ENCODE peak calls at places on chromosome X, in seven cellular contexts. One of them, this sample, is unnamed.
A peak's percentile ranks its signal among the peaks of the same experiment; 100 is the strongest.

GRCh38 chrX:29652484-29652883 is 562.9 kb upstream of the MAGEB2 start:
- DNase-seq in H9: no peak
- DNase-seq in IMR-90: peak; percentile 82
- DNase-seq in H1: no peak
- DNase-seq in mesendoderm: peak; percentile 0
- DNase-seq in neuronal stem cell: no peak
- DNase-seq in mesenchymal stem cell: peak; percentile 37
- DNase-seq in this sample: no peak

GRCh38 chrX:48598645-48599044 is 1.4 kb downstream of the WDR13 start:
- DNase-seq in H9: no peak
- DNase-seq in IMR-90: no peak
- DNase-seq in H1: no peak
- DNase-seq in mesendoderm: no peak
- DNase-seq in neuronal stem cell: no peak
- DNase-seq in mesenchymal stem cell: no peak
- DNase-seq in this sample: no peak

GRCh38 chrX:16476692-16477091 is 173.3 kb upstream of the S100G start:
- DNase-seq in H9: no peak
- DNase-seq in IMR-90: no peak
- DNase-seq in H1: no peak
- DNase-seq in mesendoderm: no peak
- DNase-seq in neuronal stem cell: no peak
- DNase-seq in mesenchymal stem cell: no peak
- DNase-seq in this sample: no peak

GRCh38 chrX:37357436-37357835 is 8.3 kb downstream of the PRRG1 start:
- DNase-seq in H9: no peak
- DNase-seq in IMR-90: no peak
- DNase-seq in H1: no peak
- DNase-seq in mesendoderm: no peak
- DNase-seq in neuronal stem cell: no peak
- DNase-seq in mesenchymal stem cell: no peak
- DNase-seq in this sample: no peak

GRCh38 chrX:104750146-104750699 is 184.2 kb downstream of the IL1RAPL2 start:
- DNase-seq in H9: no peak
- DNase-seq in IMR-90: no peak
- DNase-seq in H1: no peak
- DNase-seq in mesendoderm: no peak
- DNase-seq in neuronal stem cell: no peak
- DNase-seq in mesenchymal stem cell: no peak
- DNase-seq in this sample: no peak

GRCh38 chrX:22742174-22742573 is 257.6 kb upstream of the DDX53 start:
- DNase-seq in H9: no peak
- DNase-seq in IMR-90: peak; percentile 81
- DNase-seq in H1: no peak
- DNase-seq in mesendoderm: no peak
- DNase-seq in neuronal stem cell: no peak
- DNase-seq in mesenchymal stem cell: peak; percentile 87
- DNase-seq in this sample: no peak

GRCh38 chrX:75609361-75609760 is 86.5 kb upstream of the ZDHHC15 start:
- DNase-seq in H9: peak; percentile 24
- DNase-seq in IMR-90: no peak
- DNase-seq in H1: no peak
- DNase-seq in mesendoderm: no peak
- DNase-seq in neuronal stem cell: no peak
- DNase-seq in mesenchymal stem cell: no peak
- DNase-seq in this sample: no peak

GRCh38 chrX:103063918-103064434 is at the start of gene BEX1:
- DNase-seq in H9: peak; percentile 83
- DNase-seq in IMR-90: no peak
- DNase-seq in H1: peak; percentile 31
- DNase-seq in mesendoderm: peak; percentile 76
- DNase-seq in neuronal stem cell: peak; percentile 43
- DNase-seq in mesenchymal stem cell: peak; percentile 0
- DNase-seq in this sample: no peak

GRCh38 chrX:129058405-129058804 is 464.9 kb downstream of the SMARCA1 start:
- DNase-seq in H9: no peak
- DNase-seq in IMR-90: no peak
- DNase-seq in H1: no peak
- DNase-seq in mesendoderm: no peak
- DNase-seq in neuronal stem cell: no peak
- DNase-seq in mesenchymal stem cell: peak; percentile 51
- DNase-seq in this sample: no peak

GRCh38 chrX:135411893-135412292 is 9.9 kb upstream of the SMIM10L2A start:
- DNase-seq in H9: no peak
- DNase-seq in IMR-90: peak; percentile 59
- DNase-seq in H1: no peak
- DNase-seq in mesendoderm: no peak
- DNase-seq in neuronal stem cell: no peak
- DNase-seq in mesenchymal stem cell: peak; percentile 21
- DNase-seq in this sample: no peak

GRCh38 chrX:72230290-72230689 is 8.5 kb downstream of the ERCC6L start:
- DNase-seq in H9: no peak
- DNase-seq in IMR-90: no peak
- DNase-seq in H1: no peak
- DNase-seq in mesendoderm: no peak
- DNase-seq in neuronal stem cell: no peak
- DNase-seq in mesenchymal stem cell: no peak
- DNase-seq in this sample: no peak

GRCh38 chrX:77003956-77004355 is 443.2 kb upstream of the FGF16 start:
- DNase-seq in H9: no peak
- DNase-seq in IMR-90: no peak
- DNase-seq in H1: no peak
- DNase-seq in mesendoderm: no peak
- DNase-seq in neuronal stem cell: no peak
- DNase-seq in mesenchymal stem cell: no peak
- DNase-seq in this sample: no peak

GRCh38 chrX:130162094-130162493 is 3.5 kb downstream of the AIFM1 start:
- DNase-seq in H9: no peak
- DNase-seq in IMR-90: no peak
- DNase-seq in H1: no peak
- DNase-seq in mesendoderm: no peak
- DNase-seq in neuronal stem cell: no peak
- DNase-seq in mesenchymal stem cell: no peak
- DNase-seq in this sample: no peak

GRCh38 chrX:110745288-110745687 is 50.3 kb downstream of the CHRDL1 start:
- DNase-seq in H9: no peak
- DNase-seq in IMR-90: no peak
- DNase-seq in H1: no peak
- DNase-seq in mesendoderm: no peak
- DNase-seq in neuronal stem cell: no peak
- DNase-seq in mesenchymal stem cell: no peak
- DNase-seq in this sample: no peak

GRCh38 chrX:119688856-119689455 is 4.0 kb downstream of the SEPTIN6 start:
- DNase-seq in H9: no peak
- DNase-seq in IMR-90: no peak
- DNase-seq in H1: no peak
- DNase-seq in mesendoderm: no peak
- DNase-seq in neuronal stem cell: no peak
- DNase-seq in mesenchymal stem cell: no peak
- DNase-seq in this sample: no peak

GRCh38 chrX:71532078-71532752 is 689 bp upstream of the OGT start:
- DNase-seq in H9: no peak
- DNase-seq in IMR-90: peak; percentile 66
- DNase-seq in H1: no peak
- DNase-seq in mesendoderm: no peak
- DNase-seq in neuronal stem cell: no peak
- DNase-seq in mesenchymal stem cell: peak; percentile 83
- DNase-seq in this sample: peak; percentile 60

GRCh38 chrX:126551306-126551705 is 1.3 kb downstream of the DCAF12L1 start:
- DNase-seq in H9: peak; percentile 32
- DNase-seq in IMR-90: no peak
- DNase-seq in H1: no peak
- DNase-seq in mesendoderm: no peak
- DNase-seq in neuronal stem cell: no peak
- DNase-seq in mesenchymal stem cell: no peak
- DNase-seq in this sample: no peak

GRCh38 chrX:43595931-43596330 is 60.2 kb upstream of the MAOA start:
- DNase-seq in H9: no peak
- DNase-seq in IMR-90: no peak
- DNase-seq in H1: no peak
- DNase-seq in mesendoderm: no peak
- DNase-seq in neuronal stem cell: no peak
- DNase-seq in mesenchymal stem cell: no peak
- DNase-seq in this sample: no peak

GRCh38 chrX:130163350-130163851 is 2.2 kb downstream of the AIFM1 start:
- DNase-seq in H9: no peak
- DNase-seq in IMR-90: no peak
- DNase-seq in H1: no peak
- DNase-seq in mesendoderm: no peak
- DNase-seq in neuronal stem cell: no peak
- DNase-seq in mesenchymal stem cell: no peak
- DNase-seq in this sample: no peak

GRCh38 chrX:18886344-18887161 is 97.4 kb downstream of the PHKA2 start:
- DNase-seq in H9: peak; percentile 76
- DNase-seq in IMR-90: peak; percentile 23
- DNase-seq in H1: no peak
- DNase-seq in mesendoderm: peak; percentile 80
- DNase-seq in neuronal stem cell: peak; percentile 15
- DNase-seq in mesenchymal stem cell: peak; percentile 54
- DNase-seq in this sample: peak; percentile 89

GRCh38 chrX:13479452-13479813 is 90.0 kb upstream of the EGFL6 start:
- DNase-seq in H9: no peak
- DNase-seq in IMR-90: no peak
- DNase-seq in H1: no peak
- DNase-seq in mesendoderm: no peak
- DNase-seq in neuronal stem cell: no peak
- DNase-seq in mesenchymal stem cell: no peak
- DNase-seq in this sample: no peak

GRCh38 chrX:13483773-13484172 is 85.6 kb upstream of the EGFL6 start:
- DNase-seq in H9: no peak
- DNase-seq in IMR-90: no peak
- DNase-seq in H1: no peak
- DNase-seq in mesendoderm: no peak
- DNase-seq in neuronal stem cell: no peak
- DNase-seq in mesenchymal stem cell: no peak
- DNase-seq in this sample: no peak

GRCh38 chrX:13482764-13483552 is 86.4 kb upstream of the EGFL6 start:
- DNase-seq in H9: no peak
- DNase-seq in IMR-90: no peak
- DNase-seq in H1: no peak
- DNase-seq in mesendoderm: no peak
- DNase-seq in neuronal stem cell: no peak
- DNase-seq in mesenchymal stem cell: no peak
- DNase-seq in this sample: no peak

GRCh38 chrX:13476384-13476783 is 93.0 kb upstream of the EGFL6 start:
- DNase-seq in H9: no peak
- DNase-seq in IMR-90: no peak
- DNase-seq in H1: no peak
- DNase-seq in mesendoderm: no peak
- DNase-seq in neuronal stem cell: no peak
- DNase-seq in mesenchymal stem cell: no peak
- DNase-seq in this sample: no peak

GRCh38 chrX:13478740-13479451 is 90.5 kb upstream of the EGFL6 start:
- DNase-seq in H9: no peak
- DNase-seq in IMR-90: no peak
- DNase-seq in H1: no peak
- DNase-seq in mesendoderm: no peak
- DNase-seq in neuronal stem cell: no peak
- DNase-seq in mesenchymal stem cell: no peak
- DNase-seq in this sample: no peak
- H2AK5ac ChIP-seq in H9: no peak overlapping the region
- H2AK5ac ChIP-seq in IMR-90: no peak overlapping the region
- H2AK5ac ChIP-seq in H1: no peak overlapping the region
- H2AK5ac ChIP-seq in mesendoderm: no peak overlapping the region
- H2AK5ac ChIP-seq in neuronal stem cell: no peak overlapping the region
- H2AK5ac ChIP-seq in mesenchymal stem cell: no peak overlapping the region
- H2AK5ac ChIP-seq in this sample: no peak overlapping the region

DNA sequence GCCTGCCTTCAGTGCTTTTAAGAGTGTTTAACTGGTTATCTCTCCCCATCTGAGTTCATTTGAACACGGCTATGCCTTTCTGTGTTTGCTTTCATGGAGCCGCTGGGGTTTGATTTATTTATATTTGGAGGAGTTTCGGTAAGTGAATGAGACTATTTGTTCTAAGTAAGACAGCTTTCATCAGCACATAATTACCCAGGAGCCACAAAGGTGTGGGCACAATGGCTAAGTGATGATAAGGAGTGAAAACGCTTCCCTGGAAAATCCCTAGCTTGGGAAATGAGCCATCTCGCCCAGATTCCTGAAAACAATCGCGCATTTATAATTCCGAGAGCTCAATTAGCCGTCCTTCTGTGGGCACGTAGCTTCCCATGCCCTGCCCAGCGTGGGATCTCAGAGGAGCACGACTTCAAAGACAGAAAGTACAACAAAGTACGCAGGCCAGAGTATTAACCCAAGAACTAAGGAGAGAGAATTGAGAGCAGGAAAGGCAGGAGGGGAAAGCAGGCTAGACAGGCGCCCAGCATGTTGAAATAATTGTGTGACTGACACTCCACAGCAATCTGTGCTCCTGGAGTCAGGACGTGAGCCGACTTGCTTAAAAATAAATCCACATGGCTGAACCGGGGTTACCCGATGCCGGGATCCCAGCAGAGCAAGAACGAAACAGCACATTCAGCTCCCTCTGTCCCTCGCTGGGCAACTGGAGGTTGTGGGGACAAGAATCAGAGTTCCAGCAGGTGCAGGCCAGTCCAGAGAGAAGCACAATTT is 99.0 kb downstream of the DHRSX start:
- DNase-seq in H9: no peak
- DNase-seq in IMR-90: no peak
- DNase-seq in H1: no peak
- DNase-seq in mesendoderm: peak; percentile 70
- DNase-seq in neuronal stem cell: peak; percentile 83
- DNase-seq in mesenchymal stem cell: no peak
- DNase-seq in this sample: no peak
- H3K27ac ChIP-seq in H9: no peak overlapping the region
- H3K27ac ChIP-seq in IMR-90: no peak overlapping the region
- H3K27ac ChIP-seq in H1: no peak overlapping the region
- H3K27ac ChIP-seq in mesendoderm: peak overlapping the region; percentile 7
- H3K27ac ChIP-seq in neuronal stem cell: peak overlapping the region; percentile 76
- H3K27ac ChIP-seq in mesenchymal stem cell: no peak overlapping the region
- H3K27ac ChIP-seq in this sample: no peak overlapping the region

GRCh38 chrX:40273356-40274050 is 175.7 kb upstream of the BCOR start:
- DNase-seq in H9: no peak
- DNase-seq in IMR-90: peak; percentile 35
- DNase-seq in H1: no peak
- DNase-seq in mesendoderm: peak; percentile 69
- DNase-seq in neuronal stem cell: no peak
- DNase-seq in mesenchymal stem cell: peak; percentile 76
- DNase-seq in this sample: peak; percentile 60
- H2AK5ac ChIP-seq in H9: no peak overlapping the region
- H2AK5ac ChIP-seq in IMR-90: no peak overlapping the region
- H2AK5ac ChIP-seq in H1: no peak overlapping the region
- H2AK5ac ChIP-seq in mesendoderm: no peak overlapping the region
- H2AK5ac ChIP-seq in neuronal stem cell: no peak overlapping the region
- H2AK5ac ChIP-seq in mesenchymal stem cell: no peak overlapping the region
- H2AK5ac ChIP-seq in this sample: no peak overlapping the region

DNA sequence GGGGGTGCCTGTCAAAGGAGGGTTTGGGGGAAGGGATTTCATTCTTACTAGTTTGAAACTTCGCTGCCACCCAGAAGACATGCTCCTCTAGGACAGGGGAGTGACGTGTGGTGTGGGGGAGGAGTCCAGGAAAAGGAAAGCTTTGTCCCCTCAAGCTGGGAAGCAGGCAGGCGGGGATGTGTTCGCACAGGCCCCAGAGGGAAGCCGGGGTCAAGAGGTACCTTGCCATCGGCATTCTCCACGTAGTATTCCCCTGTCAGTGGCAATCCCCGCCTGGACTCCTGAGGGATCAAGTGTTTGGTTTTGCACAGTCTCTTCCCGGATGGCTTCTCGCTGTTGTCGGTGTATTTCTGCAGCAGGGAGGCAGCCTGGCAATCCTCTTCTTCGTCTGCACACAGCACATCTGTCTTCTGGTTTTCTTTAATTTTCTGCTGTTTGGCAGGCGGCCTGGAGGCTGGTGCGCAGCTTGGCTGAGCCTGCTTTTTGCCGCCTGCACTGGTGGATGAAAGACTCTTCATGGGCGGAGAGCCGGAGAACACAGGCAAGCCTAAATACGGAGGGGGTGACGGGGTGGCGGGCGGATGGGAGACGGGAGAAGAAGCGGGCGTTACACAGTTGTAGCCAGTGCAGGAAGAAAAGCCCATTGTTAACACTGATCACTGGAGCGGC is 35.1 kb downstream of the BCOR start:
- DNase-seq in H9: no peak
- DNase-seq in IMR-90: no peak
- DNase-seq in H1: no peak
- DNase-seq in mesendoderm: no peak
- DNase-seq in neuronal stem cell: no peak
- DNase-seq in mesenchymal stem cell: no peak
- DNase-seq in this sample: no peak
- H3K27ac ChIP-seq in H9: no peak overlapping the region
- H3K27ac ChIP-seq in IMR-90: no peak overlapping the region
- H3K27ac ChIP-seq in H1: no peak overlapping the region
- H3K27ac ChIP-seq in mesendoderm: no peak overlapping the region
- H3K27ac ChIP-seq in neuronal stem cell: no peak overlapping the region
- H3K27ac ChIP-seq in mesenchymal stem cell: no peak overlapping the region
- H3K27ac ChIP-seq in this sample: no peak overlapping the region